ENCODE peak calls at places on chromosomes 16 and 17, in six cellular contexts. L, U, B, T, V and A are unnamed samples.

GRCh38 chr17:3213587-3213986 is 6.1 kb downstream of the OR1A1 start:
- DNase-seq in T (no peak), V (no peak), B (peak; percentile 25), L (no peak), U (no peak), A (no peak)

GRCh38 chr17:69860142-69860680 is 214.8 kb upstream of the KCNJ16 start:
- DNase-seq in V (no peak), L (no peak), B (no peak), U (no peak), T (no peak), A (no peak)

GRCh38 chr17:46763416-46763815 is 55.1 kb downstream of the WNT3 start:
- DNase-seq in L (no peak), T (no peak), U (no peak), V (no peak), B (no peak), A (no peak)

GRCh38 chr17:63939401-63939800 is 7.3 kb upstream of the CD79B start:
- DNase-seq in T (no peak), B (no peak), U (no peak), L (no peak), V (no peak), A (no peak)

GRCh38 chr17:21523482-21524210 is 147.5 kb downstream of the KCNJ12 start:
- DNase-seq in B (no peak), L (peak; percentile 28), T (no peak), V (no peak), U (no peak), A (no peak)

GRCh38 chr17:19457046-19457445 is 46.0 kb downstream of the RNF112 start:
- DNase-seq in L (peak; percentile 57), V (no peak), U (no peak), T (no peak), B (no peak), A (no peak)

GRCh38 chr16:76268824-76269223 is 8.4 kb upstream of the CNTNAP4 start:
- DNase-seq in T (no peak), U (no peak), L (no peak), B (no peak), V (no peak), A (no peak)

GRCh38 chr16:21685034-21685455 is 21.3 kb downstream of the OTOA start:
- DNase-seq in T (no peak), V (no peak), L (peak; percentile 88), U (no peak), B (no peak), A (no peak)

GRCh38 chr16:10572611-10573010 is 7.8 kb downstream of the EMP2 start:
- DNase-seq in B (no peak), V (no peak), T (no peak), U (no peak), L (no peak), A (no peak)

GRCh38 chr17:49557204-49558024 is 18.3 kb upstream of the NXPH3 start:
- DNase-seq in L (peak; percentile 87), T (no peak), B (peak; percentile 81), V (no peak), U (no peak), A (peak; percentile 65)

GRCh38 chr17:78131172-78132085 is 858 bp downstream of the TMC8 start:
- DNase-seq in T (peak; percentile 19), V (peak; percentile 40), L (peak; percentile 81), B (no peak), U (peak; percentile 46), A (no peak)

GRCh38 chr17:7038025-7038862 is 2.4 kb downstream of the SLC16A13 start:
- DNase-seq in L (no peak), V (no peak), U (no peak), B (no peak), T (no peak), A (no peak)

DNA sequence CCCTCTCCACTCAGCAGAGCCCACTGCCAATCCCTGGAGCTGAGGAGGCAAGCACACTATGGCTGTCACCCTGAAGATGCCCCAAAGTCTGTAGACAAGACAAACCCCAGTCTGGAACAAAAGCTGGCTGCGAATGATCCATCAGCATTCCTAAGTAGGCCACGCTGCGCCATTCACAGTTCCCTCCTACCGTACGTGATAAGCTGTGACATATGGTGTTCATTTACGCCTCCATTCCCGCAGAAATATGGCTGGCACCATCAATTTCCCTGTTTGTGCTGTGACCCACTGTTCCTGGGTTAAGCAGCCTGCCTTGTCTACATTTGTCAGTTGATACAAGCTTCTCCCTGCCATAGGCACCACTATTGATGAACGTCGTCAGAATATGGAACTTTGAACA is 294.9 kb downstream of the TMEM114 start:
- DNase-seq in V (no peak), U (no peak), T (no peak), B (no peak), L (no peak), A (no peak)
- H3K9me3 ChIP-seq in V (no peaks in the 10 kb centered on the region), U (no peaks in the 10 kb centered on the region), T (no peaks in the 10 kb centered on the region), B (no peaks in the 10 kb centered on the region), L (no peaks in the 10 kb centered on the region), A (no peaks in the 10 kb centered on the region)

GRCh38 chr17:40538936-40539705 is 26.2 kb downstream of the CCR7 start:
- DNase-seq in L (peak; percentile 90), B (no peak), U (no peak), V (no peak), T (no peak), A (no peak)

GRCh38 chr17:40541060-40541872 is 24.0 kb downstream of the CCR7 start:
- DNase-seq in U (peak; percentile 89), L (no peak), B (no peak), V (peak; percentile 83), T (no peak), A (no peak)

GRCh38 chr17:40541873-40542561 is 23.3 kb downstream of the CCR7 start:
- DNase-seq in L (no peak), V (no peak), T (peak; percentile 74), B (no peak), U (no peak), A (no peak)

GRCh38 chr17:40539711-40540411 is 25.4 kb downstream of the CCR7 start:
- DNase-seq in V (no peak), L (no peak), U (no peak), B (no peak), T (no peak), A (no peak)

DNA sequence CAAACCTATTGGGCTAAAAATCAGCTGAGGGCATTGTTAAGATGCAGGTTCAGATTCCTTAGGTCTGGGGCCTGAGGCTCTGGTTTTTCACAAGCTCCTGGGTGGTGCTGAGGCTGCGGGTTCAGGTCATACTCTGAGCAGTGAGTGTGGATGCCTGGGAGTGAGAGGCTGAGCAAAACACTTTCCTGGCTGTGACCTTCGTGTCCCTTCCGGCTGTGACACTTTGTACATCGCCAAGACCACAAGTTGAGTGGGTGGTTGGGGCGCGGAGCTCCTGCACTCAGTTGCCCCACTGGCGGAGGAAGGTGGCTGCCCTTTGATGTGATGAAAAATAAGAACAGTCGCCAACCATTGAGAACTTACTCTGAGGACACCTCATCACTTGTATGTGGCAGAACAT is 24.8 kb downstream of the CCR7 start:
- DNase-seq in V (no peak), T (no peak), U (peak; percentile 65), B (no peak), L (no peak), A (no peak)
- H3K4me1 ChIP-seq in V (peaks cover 78% of the 10 kb centered on the region), T (peaks cover 78% of the 10 kb centered on the region), U (peaks cover 88% of the 10 kb centered on the region), B (peaks cover 79% of the 10 kb centered on the region), L (peaks cover 12% of the 10 kb centered on the region), A (peaks cover 18% of the 10 kb centered on the region)

DNA sequence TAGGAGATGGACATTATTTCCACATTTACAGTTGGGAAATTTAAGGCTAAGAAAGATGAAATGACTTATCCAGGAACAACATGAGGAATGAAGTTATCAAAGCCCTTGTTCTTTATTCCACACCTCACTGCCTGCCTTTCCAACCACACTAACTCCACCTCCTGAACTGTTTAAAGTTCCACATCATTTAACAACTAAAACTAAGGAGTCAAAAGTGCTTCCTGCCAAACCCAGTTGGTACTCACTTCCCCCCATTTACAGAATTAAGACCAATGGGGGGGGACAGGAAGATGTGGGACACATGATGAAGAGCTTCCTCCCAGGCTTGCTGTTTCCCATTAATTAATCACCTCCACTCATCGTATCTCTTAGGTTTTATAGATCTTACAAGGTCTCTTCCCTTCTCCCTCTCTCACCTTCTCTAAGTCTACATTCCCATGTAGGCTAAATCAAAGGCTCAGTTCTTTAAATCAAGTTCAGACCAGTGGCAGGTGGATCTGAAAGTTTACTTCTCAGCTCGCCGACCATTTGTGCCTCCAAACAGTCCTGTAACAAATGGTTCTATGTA is 19.2 kb upstream of the TMEM101 start:
- DNase-seq in U (no peak), L (no peak), V (no peak), B (no peak), T (no peak), A (no peak)
- H3K9me3 ChIP-seq in U (no peaks in the 10 kb centered on the region), L (no peaks in the 10 kb centered on the region), V (no peaks in the 10 kb centered on the region), B (no peaks in the 10 kb centered on the region), T (no peaks in the 10 kb centered on the region), A (no peaks in the 10 kb centered on the region)

GRCh38 chr16:85527767-85528297 is 85.3 kb upstream of the GSE1 start:
- DNase-seq in L (no peak), U (no peak), V (no peak), T (no peak), B (no peak), A (no peak)

GRCh38 chr16:85524630-85525463 is 88.3 kb upstream of the GSE1 start:
- DNase-seq in V (no peak), U (no peak), T (peak; percentile 58), B (peak; percentile 29), L (peak; percentile 74), A (no peak)

GRCh38 chr16:85527042-85527766 is 85.9 kb upstream of the GSE1 start:
- DNase-seq in B (no peak), U (no peak), V (no peak), L (no peak), T (no peak), A (no peak)

GRCh38 chr16:85525464-85526117 is 87.5 kb upstream of the GSE1 start:
- DNase-seq in B (no peak), U (no peak), T (no peak), L (no peak), V (no peak), A (no peak)

GRCh38 chr16:85526132-85526731 is 86.9 kb upstream of the GSE1 start:
- DNase-seq in U (no peak), V (no peak), T (no peak), L (no peak), B (no peak), A (no peak)
- H3K4me1 ChIP-seq in U (no peaks in the 10 kb centered on the region), V (no peaks in the 10 kb centered on the region), T (peaks cover 47% of the 10 kb centered on the region), L (peaks cover 12% of the 10 kb centered on the region), B (peaks cover 32% of the 10 kb centered on the region), A (no peaks in the 10 kb centered on the region)

GRCh38 chr17:59406808-59407381 is 75.4 kb downstream of the YPEL2 start:
- DNase-seq in B (peak; percentile 56), T (no peak), L (no peak), U (no peak), V (no peak), A (no peak)

GRCh38 chr17:59410049-59410437 is 78.6 kb downstream of the YPEL2 start:
- DNase-seq in V (no peak), L (no peak), U (no peak), T (no peak), B (no peak), A (no peak)

GRCh38 chr17:59413014-59413725 is 81.7 kb downstream of the YPEL2 start:
- DNase-seq in L (no peak), B (no peak), V (no peak), T (no peak), U (no peak), A (no peak)

GRCh38 chr17:59406278-59406677 is 74.8 kb downstream of the YPEL2 start:
- DNase-seq in V (no peak), U (no peak), B (no peak), T (no peak), L (no peak), A (no peak)

GRCh38 chr17:59409336-59410048 is 78.0 kb downstream of the YPEL2 start:
- DNase-seq in T (no peak), U (no peak), V (no peak), L (no peak), B (no peak), A (no peak)
- H3K9me3 ChIP-seq in T (peaks cover 11% of the 10 kb centered on the region), U (no peaks in the 10 kb centered on the region), V (no peaks in the 10 kb centered on the region), L (peaks cover 21% of the 10 kb centered on the region), B (peaks cover 20% of the 10 kb centered on the region), A (peaks cover 12% of the 10 kb centered on the region)

GRCh38 chr17:42521666-42522262 is 14.3 kb upstream of the NAGLU start:
- DNase-seq in V (no peak), B (no peak), T (no peak), U (no peak), L (peak; percentile 32), A (no peak)
- H3K4me1 ChIP-seq in V (no peaks in the 10 kb centered on the region), B (peaks cover 68% of the 10 kb centered on the region), T (peaks cover 69% of the 10 kb centered on the region), U (peaks cover 7% of the 10 kb centered on the region), L (peaks cover 19% of the 10 kb centered on the region), A (peaks cover 67% of the 10 kb centered on the region)